ENCODE peak calls at places on chromosomes 11 and 22, in five cellular contexts. M, P, A, L and E are unnamed samples.

GRCh38 chr11:13261600-13262061 is 16.0 kb upstream of the BMAL1 start:
- DNase-seq in A (peak), L (peak), P (peak), M (no peak), E (peak)

GRCh38 chr11:57735655-57736298 is 5.5 kb upstream of the SELENOH start:
- DNase-seq in L (no peak), P (no peak), M (no peak), A (no peak), E (no peak)

GRCh38 chr11:131598305-131598704 is 227.9 kb downstream of the NTM start:
- DNase-seq in P (no peak), A (no peak), L (no peak), M (no peak), E (no peak)

GRCh38 chr11:7597620-7598019 is 75.7 kb downstream of the CYB5R2 start:
- DNase-seq in A (peak), L (no peak), P (peak), M (no peak), E (no peak)

GRCh38 chr11:106087815-106088435 is 10.5 kb downstream of the AASDHPPT start:
- DNase-seq in M (no peak), P (peak), L (peak), A (peak), E (peak)

GRCh38 chr11:33187851-33188722 is 26.8 kb upstream of the CSTF3 start:
- DNase-seq in P (no peak), M (no peak), L (no peak), A (no peak), E (no peak)

GRCh38 chr11:32331098-32331497 is 104.2 kb downstream of the WT1 start:
- DNase-seq in L (no peak), M (no peak), A (no peak), P (no peak), E (no peak)

GRCh38 chr11:102260241-102260640 is 57.0 kb upstream of the BIRC3 start:
- DNase-seq in P (no peak), A (no peak), M (no peak), L (no peak), E (no peak)

GRCh38 chr11:10305964-10306918 is 1.4 kb downstream of the ADM start:
- DNase-seq in A (peak), M (peak), L (no peak), P (peak), E (peak)

GRCh38 chr22:30235687-30236170 is 10.8 kb downstream of the LIF start:
- DNase-seq in A (peak), P (peak), L (peak), M (no peak), E (no peak)

GRCh38 chr11:113153847-113154246 is 160.5 kb upstream of the TTC12 start:
- DNase-seq in P (no peak), M (no peak), L (no peak), A (no peak), E (no peak)

DNA sequence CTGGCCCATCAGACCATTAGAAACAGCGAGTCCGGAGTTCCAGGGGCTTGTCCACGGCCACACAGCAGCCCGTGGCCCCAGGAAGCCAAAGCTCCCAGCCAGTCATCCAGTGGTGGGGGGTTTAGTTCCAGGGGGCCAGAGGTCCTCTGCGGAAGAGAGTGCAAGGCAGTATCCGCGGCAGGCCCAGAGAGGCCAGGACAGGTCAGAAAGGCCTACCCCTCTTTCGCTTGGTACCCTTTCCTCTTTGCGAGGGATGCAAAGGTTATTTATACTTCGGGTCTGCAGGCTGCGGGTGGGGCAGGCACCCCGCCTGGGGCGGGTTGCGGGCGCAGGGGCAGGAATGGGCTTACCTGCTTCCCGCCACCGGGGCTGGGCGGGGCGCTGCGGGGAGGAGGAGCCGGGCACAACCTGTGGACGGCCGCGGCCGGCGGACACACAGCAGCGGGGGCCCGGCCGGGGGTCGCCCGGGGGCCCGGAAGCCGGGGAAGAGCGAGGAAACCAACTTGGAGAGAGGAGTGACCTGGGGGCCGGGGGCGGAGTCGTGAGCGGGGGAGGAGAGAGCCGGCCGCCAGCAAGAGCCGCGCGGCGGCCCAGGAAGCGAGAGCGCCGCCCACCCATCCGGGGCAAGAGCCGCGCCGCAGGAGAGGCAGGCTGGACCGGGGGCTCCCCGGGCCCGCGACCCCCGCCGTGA is at the start of gene SH3BP1:
- DNase-seq in L (no peak), M (peak), A (peak), P (no peak), E (peak)
- H3K27ac ChIP-seq in L (peak), M (peak), A (no peak), P (peak), E (peak)

GRCh38 chr22:46107089-46107664 is 43.1 kb upstream of the PPARA start:
- DNase-seq in L (peak), A (no peak), M (peak), P (no peak), E (peak)

GRCh38 chr22:46107753-46108563 is 42.4 kb upstream of the PPARA start:
- DNase-seq in M (no peak), P (no peak), L (peak), A (no peak), E (peak)

GRCh38 chr22:46109474-46110003 is 40.8 kb upstream of the PPARA start:
- DNase-seq in A (no peak), L (peak), P (no peak), M (no peak), E (no peak)

GRCh38 chr22:46110215-46110614 is 40.1 kb upstream of the PPARA start:
- DNase-seq in P (no peak), M (no peak), L (peak), A (peak), E (peak)

DNA sequence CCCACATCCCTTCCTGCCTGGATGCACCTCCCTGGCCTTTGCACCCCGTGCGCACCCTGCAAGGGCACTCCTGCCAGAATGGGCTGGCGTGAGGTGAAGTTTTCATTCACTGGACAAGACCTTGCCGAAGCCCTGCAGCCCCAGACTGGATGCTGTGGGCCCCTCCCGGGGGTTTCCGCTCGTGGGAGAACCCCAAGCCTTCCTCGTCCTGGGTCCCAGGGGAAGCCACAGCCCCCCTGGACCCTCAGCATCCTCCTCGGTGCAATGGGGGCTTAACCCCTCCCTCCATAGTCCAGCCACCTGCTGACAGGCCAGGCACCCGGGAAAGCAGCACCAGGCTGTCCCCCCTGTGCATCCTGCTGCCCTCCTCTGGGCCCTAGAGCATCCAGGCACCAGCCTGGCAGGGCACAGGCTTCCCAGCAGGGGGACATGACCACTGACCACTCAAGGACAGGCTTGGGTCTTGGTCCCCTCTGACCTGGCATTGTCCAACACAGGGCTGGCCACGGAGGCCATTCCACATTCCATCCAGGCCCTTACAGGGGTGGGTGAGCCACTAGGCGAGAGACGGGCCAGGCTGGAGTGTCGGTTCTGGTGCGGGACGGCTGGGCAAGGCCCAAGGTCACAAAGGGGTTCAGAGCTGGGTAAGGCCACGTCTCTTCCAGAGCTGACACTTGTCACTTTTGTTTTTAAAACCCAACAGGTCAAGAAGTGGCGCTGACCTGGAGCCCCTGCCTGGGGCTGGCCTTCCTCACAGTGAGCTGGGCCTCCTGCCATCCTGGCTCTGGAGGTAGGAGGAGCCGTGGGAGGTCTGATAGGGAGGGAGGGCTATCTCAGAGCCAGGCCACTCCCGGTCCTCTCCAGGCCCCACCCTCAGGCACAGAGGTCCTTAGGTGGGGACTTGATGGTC is 41.5 kb upstream of the PPARA start:
- DNase-seq in L (peak), M (no peak), P (no peak), A (peak), E (peak)
- TF ChIP-seq CTCF in L (peak), M (no peak), P (no peak), A (no peak), E (no peak)

DNA sequence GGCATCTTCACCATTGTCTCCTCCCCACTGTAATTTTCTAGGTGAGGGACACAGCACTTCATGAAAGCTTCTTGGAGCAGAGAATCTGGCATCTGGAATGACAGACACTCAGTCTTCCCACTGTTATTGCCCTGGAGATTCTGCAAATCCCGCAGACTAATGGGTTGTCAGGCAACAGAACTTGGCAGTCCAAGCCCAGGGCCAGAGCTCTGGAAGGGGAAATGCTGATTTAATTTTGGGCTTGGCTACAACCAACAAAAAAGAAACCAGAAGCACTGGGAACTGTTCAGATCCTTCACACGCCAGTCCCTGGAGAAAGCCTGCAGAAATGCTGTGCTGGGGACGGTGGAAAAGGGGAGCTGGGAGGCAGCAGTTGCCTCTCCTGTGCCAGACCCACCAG is 71.5 kb upstream of the BID start:
- DNase-seq in A (no peak), P (no peak), L (no peak), M (no peak), E (peak)
- H3K27ac ChIP-seq in A (no peak), P (peak), L (peak), M (peak), E (peak)

GRCh38 chr22:49724030-49724892 is 103.4 kb downstream of the BRD1 start:
- DNase-seq in L (no peak), M (no peak), P (no peak), A (peak), E (no peak)

GRCh38 chr22:49725516-49725915 is 102.2 kb downstream of the BRD1 start:
- DNase-seq in M (no peak), L (no peak), P (no peak), A (no peak), E (no peak)

GRCh38 chr22:49726022-49726681 is 101.5 kb downstream of the BRD1 start:
- DNase-seq in P (no peak), M (no peak), A (no peak), L (no peak), E (no peak)

GRCh38 chr22:49723478-49724029 is 104.1 kb downstream of the BRD1 start:
- DNase-seq in M (no peak), L (no peak), A (no peak), P (no peak), E (no peak)

DNA sequence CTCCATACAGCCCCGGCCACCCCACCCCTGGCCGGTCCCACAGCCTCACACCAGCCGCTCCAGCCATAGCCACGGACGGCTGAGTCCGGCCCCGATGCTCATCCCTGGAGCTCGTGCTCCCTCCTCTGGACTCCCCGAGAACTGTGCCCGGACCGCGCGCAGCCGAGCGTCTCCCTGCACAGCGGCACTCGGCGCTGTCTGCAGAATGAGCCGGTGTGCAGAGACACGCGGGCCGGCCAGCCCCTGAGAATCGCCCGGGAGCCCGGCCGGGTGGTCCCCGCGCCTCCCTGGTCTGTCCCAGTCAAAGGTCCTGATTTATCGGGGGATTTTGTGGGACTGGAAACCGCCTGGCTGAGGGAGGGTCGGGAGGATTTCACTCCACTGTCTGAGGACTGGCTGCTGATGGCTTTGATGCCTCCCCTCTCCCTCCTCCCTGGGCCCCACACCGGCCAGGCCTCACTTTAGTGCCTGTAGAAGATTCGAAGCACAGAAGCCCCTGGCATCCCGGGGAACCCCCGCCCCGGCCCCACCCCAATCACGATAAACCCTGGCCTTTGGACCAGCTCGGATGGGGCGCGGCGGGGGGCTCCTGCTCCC is 102.7 kb downstream of the BRD1 start:
- DNase-seq in P (peak), A (peak), L (peak), M (peak), E (no peak)
- TF ChIP-seq CTCF in P (no peak), A (peak), L (peak), M (peak), E (peak)